ENCODE peak calls at places on chromosomes 6 and 20, in four cellular contexts. K is T-helper 17 cell, V is GM12865, W is COLO829. Y is an unnamed sample.

GRCh38 chr6:105564503-105564902 is 161.6 kb upstream of the PREP start:
- DNase-seq in W (no peak), K (no peak), V (no peak), Y (no peak)

GRCh38 chr6:90406957-90407356 is 110.3 kb upstream of the BACH2 start:
- DNase-seq in V (no peak), K (no peak), W (no peak), Y (no peak)

GRCh38 chr6:136147342-136147741 is 102.8 kb downstream of the MTFR2 start:
- DNase-seq in K (no peak), W (no peak), V (no peak), Y (no peak)

GRCh38 chr6:13927203-13927602 is 2.5 kb downstream of the RNF182 start:
- DNase-seq in V (no peak), K (no peak), W (no peak), Y (no peak)

GRCh38 chr20:63103402-63104311 is 96.9 kb upstream of the BHLHE23 start:
- DNase-seq in W (no peak), K (peak), V (no peak), Y (no peak)

GRCh38 chr20:17808357-17808756 is 108.6 kb downstream of the BANF2 start:
- DNase-seq in W (no peak), K (no peak), V (no peak), Y (no peak)

GRCh38 chr6:101290346-101290745 is 103.2 kb upstream of the GRIK2 start:
- DNase-seq in W (no peak), K (no peak), V (no peak), Y (no peak)

GRCh38 chr20:63154395-63154794 is 61.5 kb downstream of the YTHDF1 start:
- DNase-seq in W (no peak), K (no peak), V (no peak), Y (no peak)

GRCh38 chr6:163536770-163537169 is 122.3 kb downstream of the QKI start:
- DNase-seq in K (no peak), W (peak), V (no peak), Y (no peak)

GRCh38 chr6:163329991-163330390 is 84.5 kb upstream of the QKI start:
- DNase-seq in K (no peak), W (no peak), V (no peak), Y (no peak)

GRCh38 chr6:137094411-137095008 is 49.7 kb upstream of the IL20RA start:
- DNase-seq in W (peak), V (peak), K (no peak), Y (peak)

GRCh38 chr6:32086661-32087573 is 22.2 kb downstream of the TNXB start:
- DNase-seq in K (no peak), W (peak), V (peak), Y (peak)

GRCh38 chr6:3633711-3634110 is 117.8 kb downstream of the PXDC1 start:
- DNase-seq in K (no peak), W (no peak), V (no peak), Y (no peak)

GRCh38 chr6:137353346-137353745 is 134.2 kb upstream of the IFNGR1 start:
- DNase-seq in K (no peak), V (peak), W (no peak), Y (peak)

GRCh38 chr6:13814938-13815575 is 700 bp upstream of the MCUR1 start:
- DNase-seq in V (peak), K (no peak), W (no peak), Y (no peak)

GRCh38 chr6:79607000-79607399 is 24.1 kb upstream of the SH3BGRL2 start:
- DNase-seq in K (no peak), V (no peak), W (no peak), Y (no peak)

GRCh38 chr20:63697868-63698545 is 1.6 kb downstream of the TNFRSF6B start:
- DNase-seq in V (no peak), W (no peak), K (no peak), Y (no peak)

GRCh38 chr6:80742481-80742880 is 636.0 kb downstream of the BCKDHB start:
- DNase-seq in K (no peak), V (peak), W (peak), Y (no peak)

GRCh38 chr6:164106345-164106769 is 691.8 kb downstream of the QKI start:
- DNase-seq in W (no peak), K (no peak), V (peak), Y (no peak)

GRCh38 chr20:54014301-54014914 is 56.0 kb downstream of the BCAS1 start:
- DNase-seq in W (no peak), V (no peak), K (no peak), Y (no peak)

GRCh38 chr6:27864906-27865883 is 47.0 kb downstream of the OR2B2 start:
- DNase-seq in W (peak), K (peak), V (peak), Y (peak)

GRCh38 chr6:82553863-82554531 is 190.4 kb downstream of the TPBG start:
- DNase-seq in K (no peak), V (no peak), W (no peak), Y (no peak)

GRCh38 chr20:34988176-34988540 is 32.5 kb downstream of the MYH7B start:
- DNase-seq in V (no peak), W (no peak), K (no peak), Y (no peak)

GRCh38 chr6:33856655-33857054 is 52.9 kb upstream of the MLN start:
- DNase-seq in V (peak), K (peak), W (no peak), Y (peak)

GRCh38 chr20:24942679-24943078 is 6.4 kb upstream of the CST7 start:
- DNase-seq in W (no peak), K (no peak), V (no peak), Y (no peak)

GRCh38 chr6:159654483-159655098 is 38.5 kb downstream of the SOD2 start:
- DNase-seq in K (no peak), W (peak), V (peak), Y (peak)

GRCh38 chr6:16045238-16045637 is 83.6 kb upstream of the MYLIP start:
- DNase-seq in V (no peak), W (no peak), K (no peak), Y (no peak)

GRCh38 chr6:11977193-11977592 is 34.9 kb upstream of the HIVEP1 start:
- DNase-seq in V (no peak), W (no peak), K (no peak), Y (no peak)

GRCh38 chr20:31717478-31717946 is 5.2 kb downstream of the BCL2L1 start:
- DNase-seq in V (peak), K (no peak), W (no peak), Y (peak)

GRCh38 chr20:38158701-38159325 is 6.3 kb downstream of the TGM2 start:
- DNase-seq in K (no peak), W (no peak), V (no peak), Y (no peak)

GRCh38 chr20:59087829-59088433 is 45.3 kb upstream of the PRELID3B start:
- DNase-seq in W (peak), K (peak), V (peak), Y (peak)

GRCh38 chr6:138944412-138944811 is 43.6 kb downstream of the REPS1 start:
- DNase-seq in W (no peak), V (peak), K (peak), Y (no peak)

GRCh38 chr6:90701146-90701781 is 114.4 kb upstream of the MAP3K7 start:
- DNase-seq in K (no peak), W (no peak), V (peak), Y (no peak)